ENCODE peak calls at places on chromosomes 3 and 15, in ten cellular contexts. H is neural crest cell, W is progenitor cell of endocrine pancreas, O is lower leg skin, I is cardiac fibroblast, Q is NB4, T is right atrium auricular region, F is coronary artery, R is GM10248, M is fibroblast of mammary gland. U is an unnamed sample.

GRCh38 chr15:62464705-62465104 is 299.6 kb upstream of the C2CD4B start:
- DNase-seq in H (no peak), W (no peak), O (no peak), I (peak; percentile 49), Q (no peak), T (no peak), F (no peak), R (no peak), M (peak; percentile 49), U (no peak)

GRCh38 chr3:158261371-158261991 is 151.6 kb downstream of the RSRC1 start:
- DNase-seq in H (no peak), W (no peak), O (no peak), I (peak; percentile 28), Q (no peak), T (no peak), F (no peak), R (no peak), M (peak; percentile 25), U (no peak)

GRCh38 chr3:137105277-137105977 is 147.6 kb downstream of the IL20RB start:
- DNase-seq in H (peak; percentile 39), W (no peak), O (peak; percentile 22), I (peak; percentile 76), Q (peak; percentile 75), T (no peak), F (no peak), R (peak; percentile 47), M (peak; percentile 66), U (no peak)

GRCh38 chr3:123286308-123287023 is 84.7 kb downstream of the SEC22A start:
- DNase-seq in H (peak; percentile 69), W (peak; percentile 56), O (no peak), I (peak; percentile 78), Q (peak; percentile 68), T (peak; percentile 55), F (no peak), R (peak; percentile 83), M (peak; percentile 65), U (peak; percentile 50)

GRCh38 chr3:85560088-85560790 is 601.5 kb downstream of the CADM2 start:
- DNase-seq in H (no peak), W (no peak), O (no peak), I (peak; percentile 42), Q (no peak), T (peak; percentile 64), F (no peak), R (no peak), M (peak; percentile 45), U (no peak)

GRCh38 chr3:11542551-11542950 is 101.2 kb downstream of the VGLL4 start:
- DNase-seq in H (no peak), W (no peak), O (no peak), I (no peak), Q (no peak), T (no peak), F (no peak), R (no peak), M (no peak), U (no peak)

GRCh38 chr3:179045719-179046402 is 25.7 kb downstream of the ZMAT3 start:
- DNase-seq in H (no peak), W (no peak), O (no peak), I (no peak), Q (peak; percentile 9), T (no peak), F (no peak), R (peak; percentile 34), M (no peak), U (no peak)

GRCh38 chr3:33392703-33393125 is 47.5 kb downstream of the UBP1 start:
- DNase-seq in H (no peak), W (no peak), O (no peak), I (peak; percentile 95), Q (no peak), T (no peak), F (no peak), R (no peak), M (peak; percentile 93), U (peak; percentile 35)

GRCh38 chr15:95446854-95447253 is 883.6 kb upstream of the NR2F2 start:
- DNase-seq in H (no peak), W (no peak), O (no peak), I (no peak), Q (peak; percentile 95), T (no peak), F (no peak), R (no peak), M (no peak), U (no peak)

GRCh38 chr15:43515731-43516130 is 1.7 kb upstream of the MAP1A start:
- DNase-seq in H (no peak), W (no peak), O (no peak), I (no peak), Q (no peak), T (peak; percentile 50), F (no peak), R (no peak), M (no peak), U (no peak)

GRCh38 chr15:43516185-43516584 is 1.2 kb upstream of the MAP1A start:
- DNase-seq in H (no peak), W (no peak), O (peak; percentile 53), I (peak; percentile 33), Q (no peak), T (peak; percentile 87), F (peak; percentile 80), R (no peak), M (peak; percentile 78), U (no peak)

GRCh38 chr15:43516801-43517353 is 531 bp upstream of the MAP1A start:
- DNase-seq in H (no peak), W (no peak), O (no peak), I (peak; percentile 61), Q (no peak), T (peak; percentile 49), F (peak; percentile 53), R (no peak), M (peak; percentile 59), U (peak; percentile 51)

GRCh38 chr15:43513550-43513949 is 3.9 kb upstream of the MAP1A start:
- DNase-seq in H (no peak), W (no peak), O (no peak), I (peak; percentile 40), Q (no peak), T (no peak), F (no peak), R (no peak), M (peak; percentile 46), U (no peak)

DNA sequence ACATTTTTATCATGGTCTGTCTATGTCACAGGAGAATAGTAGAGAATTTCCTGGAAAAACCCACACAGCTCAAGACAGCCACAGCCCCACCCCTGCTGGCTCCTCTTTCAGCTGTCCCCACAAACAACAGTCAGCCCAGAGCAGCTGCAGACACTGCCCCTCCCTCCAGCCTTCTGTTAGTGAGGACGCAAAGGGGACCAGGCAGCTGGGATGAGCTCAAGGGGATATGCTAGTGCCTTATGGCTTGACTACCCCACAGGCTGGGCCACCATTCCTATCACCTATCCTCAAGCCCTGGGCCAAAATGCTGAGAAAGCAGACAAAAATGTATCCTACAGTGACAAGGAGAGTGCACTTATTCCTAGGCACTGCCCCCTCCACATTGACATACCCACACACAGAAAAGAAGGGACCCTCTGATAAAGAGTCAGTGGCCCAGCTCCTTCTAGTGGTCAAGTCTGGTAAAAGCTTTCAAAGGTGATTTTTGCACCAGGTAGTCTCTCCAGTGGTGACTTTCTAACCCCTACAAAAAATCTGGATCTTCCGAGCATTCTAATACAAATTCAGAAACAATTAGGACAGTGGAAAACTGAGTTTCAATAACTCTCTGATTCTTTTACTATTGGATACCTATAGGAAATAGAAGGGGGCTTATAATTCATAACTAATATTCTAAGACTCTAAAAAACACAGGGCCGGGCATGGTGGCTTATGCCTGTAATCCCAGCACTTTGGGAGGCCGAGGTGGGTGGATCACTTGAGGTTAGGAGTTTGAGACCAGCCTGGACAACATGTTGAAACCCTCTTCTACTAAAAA is 3.0 kb upstream of the MAP1A start:
- DNase-seq in H (peak; percentile 18), W (no peak), O (peak; percentile 29), I (peak; percentile 49), Q (peak; percentile 55), T (peak; percentile 72), F (peak; percentile 73), R (no peak), M (peak; percentile 38), U (peak; percentile 70)
- TF ChIP-seq CTCF in H (peak; percentile 71), W (peak; percentile 71), O (no peak), I (peak; percentile 71), Q (peak; percentile 76), T (peak; percentile 61), F (no peak), R (peak; percentile 52), M (peak; percentile 67), U (peak; percentile 80)

GRCh38 chr3:25897019-25897418 is 107.1 kb downstream of the OXSM start:
- DNase-seq in H (peak; percentile 14), W (no peak), O (no peak), I (peak; percentile 27), Q (peak; percentile 48), T (no peak), F (no peak), R (peak; percentile 70), M (no peak), U (peak; percentile 65)
- TF ChIP-seq CTCF in H (peak; percentile 58), W (peak; percentile 59), O (no peak), I (peak; percentile 42), Q (peak; percentile 43), T (peak; percentile 41), F (no peak), R (peak; percentile 59), M (peak; percentile 20), U (peak; percentile 62)

DNA sequence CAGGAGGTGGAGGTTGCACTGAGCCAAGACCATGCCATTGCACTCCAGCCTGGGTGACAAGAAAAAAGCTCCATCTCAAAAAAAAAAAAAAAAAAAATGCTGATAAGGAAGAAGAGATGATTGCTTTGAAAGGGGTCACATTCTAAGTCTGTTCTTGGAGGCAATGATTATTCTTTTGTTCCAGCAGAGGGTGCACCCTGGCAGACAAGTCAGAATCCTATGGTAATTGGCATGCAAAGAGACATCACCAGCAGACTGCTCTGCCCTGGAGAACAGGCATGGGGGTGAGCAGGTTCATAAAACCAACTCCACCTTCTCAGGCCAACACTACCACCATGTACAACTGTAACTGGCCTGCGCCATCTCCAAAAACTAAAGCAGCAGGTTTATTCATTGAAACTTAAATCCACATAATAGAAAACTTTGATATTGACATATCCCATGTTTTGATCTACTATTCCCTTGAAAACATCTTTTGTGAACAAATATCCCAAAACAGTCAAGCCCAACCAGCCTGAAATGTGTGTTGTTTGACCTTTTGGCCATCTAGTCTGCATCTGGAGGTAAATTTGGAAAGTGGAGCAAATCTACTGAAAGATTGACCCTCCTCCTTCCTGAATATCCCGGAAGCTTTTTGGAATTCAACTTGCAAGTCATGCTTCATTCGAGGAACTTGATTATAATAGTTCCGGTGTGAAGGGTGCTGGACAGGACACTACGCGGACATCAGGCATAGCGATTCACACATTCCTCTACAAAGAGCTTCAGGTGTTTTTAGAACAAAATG is 100.3 kb downstream of the MECOM start:
- DNase-seq in H (no peak), W (no peak), O (no peak), I (peak; percentile 8), Q (peak; percentile 4), T (no peak), F (no peak), R (no peak), M (no peak), U (no peak)
- TF ChIP-seq CTCF in H (no peak), W (no peak), O (no peak), I (no peak), Q (no peak), T (peak; percentile 30), F (no peak), R (no peak), M (no peak), U (no peak)

DNA sequence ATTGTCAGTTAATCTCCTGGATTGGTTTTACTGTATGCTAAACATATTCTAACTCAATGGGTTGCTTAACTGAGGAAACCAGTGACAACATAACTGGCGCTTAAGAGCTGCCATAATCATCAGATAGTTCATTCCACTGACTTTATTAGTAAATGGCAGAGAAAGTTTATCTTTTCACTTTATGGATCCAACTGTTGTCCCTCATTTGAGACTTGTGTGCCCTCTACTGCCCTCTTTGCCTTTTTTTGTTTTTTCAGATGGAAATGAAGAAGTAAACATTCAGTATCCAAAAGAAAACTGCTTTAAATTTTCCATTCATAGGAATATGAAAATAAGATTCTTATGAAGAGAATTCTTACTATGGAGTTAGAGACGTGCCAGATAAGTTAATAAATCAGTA is 93.5 kb downstream of the NPTN start:
- DNase-seq in H (no peak), W (no peak), O (no peak), I (no peak), Q (no peak), T (no peak), F (no peak), R (no peak), M (no peak), U (no peak)
- TF ChIP-seq CTCF in H (no peak), W (no peak), O (no peak), I (no peak), Q (no peak), T (no peak), F (no peak), R (no peak), M (no peak), U (no peak)

U was measured in glutamatergic neuron.